ENCODE peak calls at places on chromosomes 12 and 14, in nine cellular contexts. K, G, T, P, R, Y, L, Q and V are unnamed samples.

GRCh38 chr14:45156067-45156466 is 20.3 kb downstream of the FANCM start:
- DNase-seq in K (no peak), G (no peak), T (peak; percentile 56), P (no peak), R (no peak), Y (no peak), L (no peak), Q (no peak), V (no peak)

GRCh38 chr12:6333566-6333965 is 8.3 kb downstream of the TNFRSF1A start:
- DNase-seq in K (no peak), G (no peak), T (peak; percentile 84), P (no peak), R (no peak), Y (no peak), L (no peak), Q (no peak), V (no peak)

GRCh38 chr12:130703733-130704375 is 12.2 kb downstream of the RIMBP2 start:
- DNase-seq in K (no peak), G (peak; percentile 30), T (no peak), P (no peak), R (no peak), Y (no peak), L (no peak), Q (no peak), V (no peak)

GRCh38 chr14:104362761-104363605 is 216.6 kb upstream of the C14orf180 start:
- DNase-seq in K (no peak), G (no peak), T (no peak), P (no peak), R (no peak), Y (no peak), L (no peak), Q (peak; percentile 67), V (no peak)

GRCh38 chr14:74905595-74906142 is 17.4 kb downstream of the RPS6KL1 start:
- DNase-seq in K (peak; percentile 20), G (peak; percentile 62), T (peak; percentile 57), P (peak; percentile 89), R (peak; percentile 59), Y (peak; percentile 62), L (peak; percentile 52), Q (peak; percentile 89), V (peak; percentile 80)

GRCh38 chr14:94346841-94347240 is 23.7 kb upstream of the SERPINA6 start:
- DNase-seq in K (no peak), G (no peak), T (no peak), P (no peak), R (no peak), Y (no peak), L (no peak), Q (no peak), V (no peak)

GRCh38 chr12:124130717-124131670 is 158.0 kb downstream of the ZNF664 start:
- DNase-seq in K (no peak), G (no peak), T (no peak), P (no peak), R (no peak), Y (no peak), L (no peak), Q (peak; percentile 35), V (no peak)

GRCh38 chr14:92846162-92846897 is 52.2 kb downstream of the GOLGA5 start:
- DNase-seq in K (peak; percentile 71), G (no peak), T (peak; percentile 85), P (no peak), R (no peak), Y (no peak), L (peak; percentile 73), Q (no peak), V (no peak)

GRCh38 chr12:2834581-2835491 is at the start of gene NRIP2:
- DNase-seq in K (no peak), G (peak; percentile 73), T (peak; percentile 74), P (peak; percentile 51), R (peak; percentile 43), Y (no peak), L (peak; percentile 29), Q (peak; percentile 62), V (no peak)

GRCh38 chr14:91482278-91483023 is 27.7 kb downstream of the PPP4R3A start:
- DNase-seq in K (peak; percentile 83), G (no peak), T (peak; percentile 75), P (no peak), R (no peak), Y (no peak), L (no peak), Q (no peak), V (no peak)

GRCh38 chr14:67971627-67972625 is 152.3 kb downstream of the RAD51B start:
- DNase-seq in K (no peak), G (no peak), T (no peak), P (no peak), R (no peak), Y (no peak), L (no peak), Q (no peak), V (no peak)

GRCh38 chr12:46451276-46452021 is 78.9 kb upstream of the SLC38A2 start:
- DNase-seq in K (no peak), G (no peak), T (no peak), P (no peak), R (no peak), Y (no peak), L (no peak), Q (no peak), V (no peak)

GRCh38 chr12:3670083-3670620 is 82.8 kb downstream of the CRACR2A start:
- DNase-seq in K (no peak), G (no peak), T (no peak), P (no peak), R (no peak), Y (no peak), L (no peak), Q (no peak), V (no peak)

GRCh38 chr12:6873094-6874006 is at the start of gene SPSB2:
- DNase-seq in K (peak; percentile 87), G (peak; percentile 92), T (peak; percentile 96), P (peak; percentile 98), R (peak; percentile 95), Y (peak; percentile 99), L (peak; percentile 96), Q (peak; percentile 98), V (peak; percentile 91)

GRCh38 chr12:112524676-112525425 is 106.1 kb downstream of the PTPN11 start:
- DNase-seq in K (no peak), G (no peak), T (peak; percentile 74), P (no peak), R (no peak), Y (no peak), L (no peak), Q (no peak), V (no peak)

GRCh38 chr14:63205850-63206249 is 1.6 kb downstream of the RHOJ start:
- DNase-seq in K (no peak), G (no peak), T (no peak), P (no peak), R (no peak), Y (no peak), L (peak; percentile 88), Q (no peak), V (no peak)

GRCh38 chr12:12813120-12814101 is at the start of gene DDX47:
- DNase-seq in K (peak; percentile 87), G (peak; percentile 90), T (peak; percentile 94), P (peak; percentile 98), R (peak; percentile 95), Y (peak; percentile 95), L (peak; percentile 92), Q (peak; percentile 98), V (peak; percentile 44)